ENCODE peak calls at places on chromosome 21, in four cellular contexts. Q is AG08396, M is RPMI8226, X is psoas muscle. C is an unnamed sample.

GRCh38 chr21:45971487-45972352 is 9.8 kb upstream of the COL6A1 start:
- DNase-seq in Q (peak; percentile 85), X (peak; percentile 89), M (no peak), C (peak; percentile 82)

GRCh38 chr21:37908691-37909090 is 7.6 kb downstream of the KCNJ6 start:
- DNase-seq in M (no peak), X (no peak), Q (no peak), C (no peak)

GRCh38 chr21:14403681-14404318 is 20.9 kb upstream of the HSPA13 start:
- DNase-seq in X (no peak), M (peak; percentile 46), Q (peak; percentile 5), C (no peak)

GRCh38 chr21:34770581-34770980 is 101.8 kb downstream of the CLIC6 start:
- DNase-seq in Q (no peak), M (no peak), X (no peak), C (no peak)

GRCh38 chr21:45992311-45993209 is 11.0 kb downstream of the COL6A1 start:
- DNase-seq in M (no peak), X (peak; percentile 63), Q (no peak), C (peak; percentile 46)

GRCh38 chr21:41762236-41762635 is 4.6 kb downstream of the RIPK4 start:
- DNase-seq in M (no peak), X (no peak), Q (no peak), C (no peak)

GRCh38 chr21:46081862-46082637 is 15.9 kb upstream of the COL6A2 start:
- DNase-seq in Q (no peak), M (no peak), X (peak; percentile 34), C (no peak)

GRCh38 chr21:44740721-44741120 is 29.3 kb upstream of the TSPEAR start:
- DNase-seq in X (no peak), M (no peak), Q (no peak), C (no peak)

GRCh38 chr21:42569732-42570301 is 56.2 kb downstream of the SLC37A1 start:
- DNase-seq in X (peak; percentile 21), Q (no peak), M (no peak), C (no peak)

GRCh38 chr21:29376556-29376955 is 77.8 kb downstream of the BACH1 start:
- DNase-seq in Q (peak; percentile 15), X (peak; percentile 68), M (peak; percentile 65), C (peak; percentile 18)

GRCh38 chr21:24179110-24179509 is 1428.2 kb downstream of the MRPL39 start:
- DNase-seq in X (no peak), Q (no peak), M (no peak), C (no peak)

GRCh38 chr21:21341041-21341440 is 342.8 kb downstream of the NCAM2 start:
- DNase-seq in Q (no peak), M (no peak), X (no peak), C (no peak)

GRCh38 chr21:36218691-36219090 is 62.1 kb downstream of the DOP1B start:
- DNase-seq in Q (no peak), X (no peak), M (no peak), C (no peak)

GRCh38 chr21:39110431-39110830 is 72.8 kb downstream of the PSMG1 start:
- DNase-seq in Q (no peak), M (no peak), X (no peak), C (no peak)

GRCh38 chr21:41460578-41461527 is 34.8 kb downstream of the MX1 start:
- DNase-seq in Q (peak; percentile 83), X (peak; percentile 84), M (peak; percentile 77), C (peak; percentile 65)

GRCh38 chr21:35925497-35925896 is 134.8 kb downstream of the SETD4 start:
- DNase-seq in X (no peak), Q (peak; percentile 22), M (no peak), C (peak; percentile 42)

GRCh38 chr21:45087022-45087823 is 12.8 kb downstream of the ADARB1 start:
- DNase-seq in Q (no peak), M (no peak), X (no peak), C (no peak)

GRCh38 chr21:43817157-43818086 is 28.0 kb downstream of the RRP1 start:
- DNase-seq in X (peak; percentile 50), M (no peak), Q (no peak), C (no peak)

GRCh38 chr21:42542596-42542995 is 28.9 kb downstream of the SLC37A1 start:
- DNase-seq in M (no peak), Q (no peak), X (no peak), C (no peak)

GRCh38 chr21:18248171-18248570 is 3.5 kb downstream of the CHODL start:
- DNase-seq in X (no peak), M (no peak), Q (no peak), C (no peak)

GRCh38 chr21:45019887-45020537 is 54.4 kb upstream of the ADARB1 start:
- DNase-seq in Q (no peak), M (no peak), X (peak; percentile 51), C (peak; percentile 13)

GRCh38 chr21:36511484-36512227 is 31.7 kb upstream of the CLDN14 start:
- DNase-seq in X (no peak), M (no peak), Q (no peak), C (no peak)

C was measured in uterus.